ENCODE peak calls at places on chromosomes 5 and 9, in seven cellular contexts. U, W, R, A, Z, I and J are unnamed samples.

GRCh38 chr5:80797428-80798024 is 142.7 kb upstream of the DHFR start:
- DNase-seq in U (no peak), W (no peak), R (no peak), A (no peak), Z (no peak), I (no peak), J (no peak)

GRCh38 chr5:160188151-160188967 is 40.9 kb upstream of the FABP6 start:
- DNase-seq in U (peak; percentile 72), W (peak; percentile 39), R (peak; percentile 78), A (no peak), Z (peak; percentile 88), I (peak; percentile 85), J (peak; percentile 72)

GRCh38 chr5:98513378-98513777 is 260.1 kb upstream of the RGMB start:
- DNase-seq in U (no peak), W (no peak), R (no peak), A (no peak), Z (no peak), I (no peak), J (no peak)

GRCh38 chr5:108749130-108749861 is 1.6 kb downstream of the FER start:
- DNase-seq in U (peak; percentile 84), W (no peak), R (no peak), A (no peak), Z (no peak), I (peak; percentile 3), J (no peak)

GRCh38 chr9:109886617-109887016 is 106.6 kb downstream of the PALM2AKAP2 start:
- DNase-seq in U (peak; percentile 26), W (peak; percentile 54), R (no peak), A (no peak), Z (no peak), I (no peak), J (no peak)

GRCh38 chr9:129483467-129484324 is 137.2 kb downstream of the C9orf50 start:
- DNase-seq in U (peak; percentile 98), W (peak; percentile 72), R (peak; percentile 94), A (peak; percentile 72), Z (peak; percentile 94), I (peak; percentile 87), J (no peak)

GRCh38 chr5:180784497-180785097 is 18.0 kb downstream of the MGAT1 start:
- DNase-seq in U (peak; percentile 94), W (peak; percentile 92), R (peak; percentile 90), A (peak; percentile 68), Z (peak; percentile 89), I (peak; percentile 63), J (peak; percentile 89)

GRCh38 chr9:131107760-131108159 is 11.4 kb downstream of the AIF1L start:
- DNase-seq in U (no peak), W (no peak), R (no peak), A (no peak), Z (no peak), I (no peak), J (no peak)

GRCh38 chr9:35611230-35611797 is 6.3 kb downstream of the TESK1 start:
- DNase-seq in U (peak; percentile 74), W (peak; percentile 47), R (no peak), A (peak; percentile 13), Z (peak; percentile 43), I (peak; percentile 19), J (no peak)

GRCh38 chr5:35672995-35673394 is 55.3 kb downstream of the SPEF2 start:
- DNase-seq in U (no peak), W (no peak), R (no peak), A (no peak), Z (no peak), I (no peak), J (no peak)

GRCh38 chr9:94159069-94159915 is 75.0 kb downstream of the PTPDC1 start:
- DNase-seq in U (peak; percentile 30), W (no peak), R (no peak), A (no peak), Z (no peak), I (no peak), J (no peak)

GRCh38 chr9:134630861-134631260 is 10.7 kb upstream of the COL5A1 start:
- DNase-seq in U (no peak), W (no peak), R (no peak), A (no peak), Z (no peak), I (no peak), J (no peak)

GRCh38 chr9:116000748-116001329 is 152.8 kb upstream of the PAPPA start:
- DNase-seq in U (peak; percentile 29), W (peak; percentile 40), R (no peak), A (peak; percentile 48), Z (no peak), I (no peak), J (peak; percentile 41)

GRCh38 chr5:69531010-69531785 is 28.8 kb upstream of the GTF2H2C start:
- DNase-seq in U (no peak), W (no peak), R (no peak), A (no peak), Z (no peak), I (no peak), J (no peak)

GRCh38 chr5:141560141-141560540 is 58.7 kb downstream of the DIAPH1 start:
- DNase-seq in U (peak; percentile 22), W (peak; percentile 34), R (no peak), A (no peak), Z (peak; percentile 22), I (peak; percentile 47), J (peak; percentile 25)

GRCh38 chr9:77423841-77424240 is 224.3 kb downstream of the GNA14 start:
- DNase-seq in U (no peak), W (no peak), R (no peak), A (no peak), Z (no peak), I (no peak), J (no peak)

GRCh38 chr5:10009802-10010201 is 239.9 kb downstream of the ATPSCKMT start:
- DNase-seq in U (peak; percentile 26), W (peak; percentile 69), R (no peak), A (no peak), Z (no peak), I (peak; percentile 35), J (no peak)

GRCh38 chr9:113984639-113985380 is 93.3 kb downstream of the AMBP start:
- DNase-seq in U (no peak), W (no peak), R (no peak), A (no peak), Z (no peak), I (no peak), J (no peak)

GRCh38 chr5:56910123-56910951 is 941 bp downstream of the SETD9 start:
- DNase-seq in U (peak; percentile 81), W (no peak), R (peak; percentile 63), A (no peak), Z (peak; percentile 52), I (peak; percentile 34), J (no peak)

GRCh38 chr9:108056805-108057386 is 567.3 kb upstream of the KLF4 start:
- DNase-seq in U (peak; percentile 90), W (peak; percentile 76), R (no peak), A (no peak), Z (peak; percentile 72), I (peak; percentile 87), J (no peak)

GRCh38 chr5:111851616-111852015 is 94.6 kb upstream of the NREP start:
- DNase-seq in U (no peak), W (no peak), R (no peak), A (no peak), Z (peak; percentile 44), I (no peak), J (no peak)

GRCh38 chr5:82388186-82388585 is 110.0 kb upstream of the RPS23 start:
- DNase-seq in U (peak; percentile 43), W (no peak), R (no peak), A (no peak), Z (peak; percentile 59), I (peak; percentile 97), J (peak; percentile 21)

GRCh38 chr5:156735477-156735876 is 114.6 kb upstream of the PPP1R2B start:
- DNase-seq in U (no peak), W (no peak), R (no peak), A (no peak), Z (no peak), I (no peak), J (no peak)

GRCh38 chr5:138464018-138464387 is 1.3 kb upstream of the EGR1 start:
- DNase-seq in U (peak; percentile 97), W (peak; percentile 91), R (peak; percentile 98), A (peak; percentile 81), Z (peak; percentile 95), I (peak; percentile 84), J (peak; percentile 95)

GRCh38 chr5:94468531-94468930 is 149.9 kb downstream of the KIAA0825 start:
- DNase-seq in U (no peak), W (no peak), R (no peak), A (no peak), Z (no peak), I (no peak), J (no peak)

GRCh38 chr5:124730381-124730780 is 16.1 kb downstream of the ZNF608 start:
- DNase-seq in U (no peak), W (no peak), R (no peak), A (no peak), Z (no peak), I (no peak), J (no peak)
- H3K4me1 ChIP-seq in U (peaks cover 8% of the 10 kb centered on the region), W (no peaks in the 10 kb centered on the region), R (no peaks in the 10 kb centered on the region), A (no peaks in the 10 kb centered on the region), Z (no peaks in the 10 kb centered on the region), I (peaks cover 17% of the 10 kb centered on the region), J (peaks cover 36% of the 10 kb centered on the region)

GRCh38 chr9:4079906-4080305 is 220.0 kb downstream of the GLIS3 start:
- DNase-seq in U (no peak), W (peak; percentile 52), R (no peak), A (no peak), Z (no peak), I (no peak), J (no peak)
- H3K4me1 ChIP-seq in U (peaks cover 19% of the 10 kb centered on the region), W (peaks cover 12% of the 10 kb centered on the region), R (peaks cover 11% of the 10 kb centered on the region), A (no peaks in the 10 kb centered on the region), Z (peaks cover 23% of the 10 kb centered on the region), I (peaks cover 6% of the 10 kb centered on the region), J (no peaks in the 10 kb centered on the region)

GRCh38 chr5:115843444-115844130 is 1.9 kb downstream of the AP3S1 start:
- DNase-seq in U (peak; percentile 36), W (no peak), R (no peak), A (no peak), Z (no peak), I (no peak), J (no peak)
- H3K4me1 ChIP-seq in U (peaks cover 34% of the 10 kb centered on the region), W (peaks cover 21% of the 10 kb centered on the region), R (peaks cover 15% of the 10 kb centered on the region), A (peaks cover 47% of the 10 kb centered on the region), Z (peaks cover 7% of the 10 kb centered on the region), I (no peaks in the 10 kb centered on the region), J (peaks cover 5% of the 10 kb centered on the region)

GRCh38 chr5:150522504-150523464 is 14.9 kb downstream of the NDST1 start:
- DNase-seq in U (no peak), W (no peak), R (no peak), A (no peak), Z (no peak), I (no peak), J (no peak)

GRCh38 chr5:150523472-150524350 is 15.8 kb downstream of the NDST1 start:
- DNase-seq in U (peak; percentile 78), W (peak; percentile 69), R (no peak), A (peak; percentile 50), Z (peak; percentile 87), I (peak; percentile 59), J (peak; percentile 64)

GRCh38 chr5:150525781-150526180 is 17.9 kb downstream of the NDST1 start:
- DNase-seq in U (no peak), W (no peak), R (no peak), A (no peak), Z (no peak), I (no peak), J (no peak)

GRCh38 chr5:150527038-150527437 is 19.1 kb downstream of the NDST1 start:
- DNase-seq in U (no peak), W (no peak), R (no peak), A (no peak), Z (no peak), I (no peak), J (no peak)

DNA sequence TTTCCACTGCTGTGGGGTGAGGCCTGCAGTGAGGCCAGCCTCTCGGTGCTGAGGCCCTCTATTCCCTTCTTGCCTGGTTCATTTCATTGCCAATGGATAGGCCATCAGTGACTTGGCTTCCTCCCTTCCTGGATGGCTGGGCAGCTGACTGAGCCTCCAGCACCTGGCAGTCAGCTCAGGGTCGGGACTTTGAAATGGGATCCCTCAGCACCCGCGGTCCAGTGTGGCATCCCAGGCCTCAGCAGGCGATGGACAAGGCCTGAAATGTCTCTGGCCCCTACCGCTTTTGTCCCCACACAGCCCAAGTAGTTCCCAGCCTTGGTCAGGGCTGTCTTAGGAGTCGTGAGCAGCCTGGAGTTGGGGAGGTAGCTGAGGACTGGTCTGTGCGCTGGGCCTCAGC is 17.2 kb downstream of the NDST1 start:
- DNase-seq in U (no peak), W (no peak), R (no peak), A (no peak), Z (no peak), I (no peak), J (no peak)
- H3K4me1 ChIP-seq in U (peaks cover 33% of the 10 kb centered on the region), W (no peaks in the 10 kb centered on the region), R (peaks cover 12% of the 10 kb centered on the region), A (no peaks in the 10 kb centered on the region), Z (peaks cover 12% of the 10 kb centered on the region), I (peaks cover 28% of the 10 kb centered on the region), J (no peaks in the 10 kb centered on the region)